ENCODE peak calls at places on chromosomes 4 and X, in eight cellular contexts. One of them, this sample, is unnamed.
A peak's percentile ranks its signal among the peaks of the same experiment; 100 is the strongest.

GRCh38 chr4:115780835-115781234 is 667.4 kb upstream of the NDST4 start:
- DNase-seq in iris pigment epithelial cell: no peak
- DNase-seq in right cardiac atrium: no peak
- DNase-seq in smooth muscle cell of the brain vasculature: no peak
- DNase-seq in posterior cingulate gyrus: no peak
- DNase-seq in lower leg skin: no peak
- DNase-seq in CD8-positive, alpha-beta T cell: no peak
- DNase-seq in germinal center: no peak
- DNase-seq in this sample: no peak

GRCh38 chr4:87118826-87119225 is 101.6 kb downstream of the KLHL8 start:
- DNase-seq in iris pigment epithelial cell: peak; percentile 90
- DNase-seq in right cardiac atrium: no peak
- DNase-seq in smooth muscle cell of the brain vasculature: peak; percentile 60
- DNase-seq in posterior cingulate gyrus: no peak
- DNase-seq in lower leg skin: no peak
- DNase-seq in CD8-positive, alpha-beta T cell: no peak
- DNase-seq in germinal center: no peak
- DNase-seq in this sample: no peak

GRCh38 chrX:109797311-109797975 is 64.4 kb upstream of the ACSL4 start:
- DNase-seq in iris pigment epithelial cell: no peak
- DNase-seq in right cardiac atrium: no peak
- DNase-seq in smooth muscle cell of the brain vasculature: no peak
- DNase-seq in posterior cingulate gyrus: no peak
- DNase-seq in lower leg skin: no peak
- DNase-seq in CD8-positive, alpha-beta T cell: no peak
- DNase-seq in germinal center: no peak
- DNase-seq in this sample: no peak

GRCh38 chr4:94544811-94545210 is 93.1 kb downstream of the PDLIM5 start:
- DNase-seq in iris pigment epithelial cell: peak; percentile 57
- DNase-seq in right cardiac atrium: no peak
- DNase-seq in smooth muscle cell of the brain vasculature: no peak
- DNase-seq in posterior cingulate gyrus: no peak
- DNase-seq in lower leg skin: no peak
- DNase-seq in CD8-positive, alpha-beta T cell: no peak
- DNase-seq in germinal center: no peak
- DNase-seq in this sample: no peak

GRCh38 chr4:185236155-185236503 is 26.7 kb downstream of the SNX25 start:
- DNase-seq in iris pigment epithelial cell: no peak
- DNase-seq in right cardiac atrium: no peak
- DNase-seq in smooth muscle cell of the brain vasculature: no peak
- DNase-seq in posterior cingulate gyrus: no peak
- DNase-seq in lower leg skin: no peak
- DNase-seq in CD8-positive, alpha-beta T cell: no peak
- DNase-seq in germinal center: no peak
- DNase-seq in this sample: no peak

GRCh38 chrX:153981771-153982533 is 9.4 kb downstream of the TMEM187 start:
- DNase-seq in iris pigment epithelial cell: peak; percentile 71
- DNase-seq in right cardiac atrium: peak; percentile 76
- DNase-seq in smooth muscle cell of the brain vasculature: peak; percentile 51
- DNase-seq in posterior cingulate gyrus: no peak
- DNase-seq in lower leg skin: peak; percentile 54
- DNase-seq in CD8-positive, alpha-beta T cell: peak; percentile 61
- DNase-seq in germinal center: no peak
- DNase-seq in this sample: no peak

GRCh38 chr4:141896687-141897086 is 260.3 kb downstream of the IL15 start:
- DNase-seq in iris pigment epithelial cell: no peak
- DNase-seq in right cardiac atrium: no peak
- DNase-seq in smooth muscle cell of the brain vasculature: no peak
- DNase-seq in posterior cingulate gyrus: no peak
- DNase-seq in lower leg skin: no peak
- DNase-seq in CD8-positive, alpha-beta T cell: no peak
- DNase-seq in germinal center: no peak
- DNase-seq in this sample: no peak

GRCh38 chr4:8785656-8786142 is 85.9 kb downstream of the HMX1 start:
- DNase-seq in iris pigment epithelial cell: no peak
- DNase-seq in right cardiac atrium: no peak
- DNase-seq in smooth muscle cell of the brain vasculature: no peak
- DNase-seq in posterior cingulate gyrus: no peak
- DNase-seq in lower leg skin: no peak
- DNase-seq in CD8-positive, alpha-beta T cell: no peak
- DNase-seq in germinal center: no peak
- DNase-seq in this sample: no peak

GRCh38 chrX:99266255-99266654 is 1143.8 kb downstream of the PCDH19 start:
- DNase-seq in iris pigment epithelial cell: no peak
- DNase-seq in right cardiac atrium: no peak
- DNase-seq in smooth muscle cell of the brain vasculature: no peak
- DNase-seq in posterior cingulate gyrus: no peak
- DNase-seq in lower leg skin: no peak
- DNase-seq in CD8-positive, alpha-beta T cell: no peak
- DNase-seq in germinal center: no peak
- DNase-seq in this sample: no peak